ENCODE peak calls at places on chromosomes 11 and 22, in seven cellular contexts. Q is SJCRH30, K is IMR-90, M is aorta, V is uterus, Y is brain microvascular endothelial cell, I is trophoblast cell. O is an unnamed sample. For H3K27me3, the result is how much of the 10 kb centered on the place peaks cover.

GRCh38 chr11:3232956-3233355 is 739 bp upstream of the MRGPRE start:
- DNase-seq in Q (no peak), K (no peak), M (peak), V (no peak), Y (no peak), I (no peak), O (no peak)

GRCh38 chr11:88059326-88059725 is 115.9 kb downstream of the RAB38 start:
- DNase-seq in Q (no peak), K (no peak), M (no peak), V (no peak), Y (peak), I (no peak), O (no peak)

GRCh38 chr11:74312321-74312720 is 881 bp upstream of the P4HA3 start:
- DNase-seq in Q (no peak), K (no peak), M (no peak), V (no peak), Y (no peak), I (no peak), O (no peak)

GRCh38 chr11:16216831-16217230 is 139.5 kb downstream of the SOX6 start:
- DNase-seq in Q (no peak), K (no peak), M (no peak), V (no peak), Y (no peak), I (no peak), O (no peak)

GRCh38 chr11:111665779-111666178 is 63.5 kb downstream of the SIK2 start:
- DNase-seq in Q (peak), K (peak), M (no peak), V (no peak), Y (peak), I (peak), O (peak)

GRCh38 chr11:65430406-65431217 is 8.0 kb downstream of the NEAT1 start:
- DNase-seq in Q (no peak), K (peak), M (no peak), V (peak), Y (peak), I (no peak), O (no peak)

GRCh38 chr11:67558084-67558772 is 25.4 kb upstream of the GSTP1 start:
- DNase-seq in Q (no peak), K (no peak), M (peak), V (no peak), Y (peak), I (no peak), O (no peak)

GRCh38 chr11:76560219-76560618 is 110.3 kb downstream of the LRRC32 start:
- DNase-seq in Q (no peak), K (no peak), M (no peak), V (no peak), Y (no peak), I (no peak), O (no peak)

GRCh38 chr22:21949569-21949918 is 3.1 kb downstream of the PPM1F start:
- DNase-seq in Q (no peak), K (no peak), M (no peak), V (no peak), Y (no peak), I (no peak), O (no peak)

GRCh38 chr11:41047229-41047628 is 412.2 kb downstream of the LRRC4C start:
- DNase-seq in Q (no peak), K (no peak), M (no peak), V (no peak), Y (no peak), I (no peak), O (no peak)

GRCh38 chr22:29621761-29622526 is 18.5 kb downstream of the NF2 start:
- DNase-seq in Q (peak), K (peak), M (no peak), V (no peak), Y (peak), I (peak), O (no peak)

DNA sequence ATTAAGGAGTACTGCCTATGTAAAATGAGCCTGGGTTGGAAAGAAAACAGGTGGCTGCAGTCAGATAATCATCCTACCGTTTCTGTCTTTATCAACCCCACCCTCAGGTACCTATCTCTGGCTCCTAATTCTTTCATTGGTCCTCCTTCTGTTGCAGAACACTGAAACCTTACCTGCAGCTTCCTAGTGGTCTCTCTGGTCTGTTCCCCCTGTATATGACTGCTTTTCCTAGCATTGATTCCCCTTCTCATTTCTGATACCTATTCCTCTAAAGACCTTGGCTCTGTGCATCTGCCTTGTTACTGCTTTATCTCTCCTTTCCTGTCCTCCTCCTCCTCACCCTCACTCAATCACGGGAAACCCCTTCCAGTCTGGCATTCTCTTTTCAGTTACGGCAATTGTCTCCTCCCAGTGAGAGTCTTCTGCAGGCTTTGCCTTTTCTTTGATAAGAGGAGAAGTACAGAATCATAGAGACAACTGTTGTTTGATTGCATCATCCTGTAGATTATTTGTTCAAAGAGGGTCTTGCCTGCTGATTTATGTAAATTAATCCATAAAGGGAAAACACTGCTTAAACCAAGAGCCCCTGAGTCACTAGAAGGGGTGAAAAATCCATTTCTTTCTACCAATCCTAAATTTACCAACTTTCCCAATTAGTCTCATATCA is 301.2 kb downstream of the AASDHPPT start:
- DNase-seq in Q (no peak), K (no peak), M (no peak), V (no peak), Y (no peak), I (no peak), O (peak)
- H3K27me3 ChIP-seq in Q (under half), K (under half), M (under half), V (under half), Y (under half), I (under half), O (under half)

GRCh38 chr11:11774928-11775327 is 66.8 kb upstream of the USP47 start:
- DNase-seq in Q (no peak), K (no peak), M (no peak), V (no peak), Y (no peak), I (no peak), O (no peak)

GRCh38 chr11:11777897-11778296 is 63.9 kb upstream of the USP47 start:
- DNase-seq in Q (no peak), K (no peak), M (no peak), V (no peak), Y (no peak), I (no peak), O (no peak)

GRCh38 chr11:11772865-11773515 is 68.8 kb upstream of the USP47 start:
- DNase-seq in Q (no peak), K (no peak), M (no peak), V (no peak), Y (no peak), I (no peak), O (no peak)

GRCh38 chr11:11779975-11780374 is 61.8 kb upstream of the USP47 start:
- DNase-seq in Q (no peak), K (no peak), M (no peak), V (no peak), Y (no peak), I (no peak), O (no peak)

DNA sequence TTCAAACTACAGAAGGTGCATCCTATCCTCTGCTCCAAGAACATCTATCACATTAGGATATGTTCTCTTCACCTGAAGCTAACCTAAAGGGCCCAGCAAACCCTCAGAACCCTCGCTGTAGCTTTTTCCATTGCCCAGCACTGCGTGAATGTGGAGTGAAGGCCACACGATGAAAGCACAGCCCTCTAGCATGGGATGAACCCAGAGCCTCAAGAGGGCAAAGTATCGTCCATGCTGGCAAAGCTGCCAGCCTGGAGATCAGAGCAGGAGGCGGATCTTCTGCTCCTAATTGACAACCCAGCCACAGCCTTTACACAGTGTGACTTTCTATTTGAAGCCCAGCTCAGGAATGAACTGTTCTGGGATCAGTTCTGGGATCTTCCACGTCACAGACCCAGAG is 65.1 kb upstream of the USP47 start:
- DNase-seq in Q (no peak), K (no peak), M (no peak), V (no peak), Y (no peak), I (no peak), O (no peak)
- H3K27me3 ChIP-seq in Q (under half), K (half or more), M (under half), V (under half), Y (under half), I (under half), O (under half)

DNA sequence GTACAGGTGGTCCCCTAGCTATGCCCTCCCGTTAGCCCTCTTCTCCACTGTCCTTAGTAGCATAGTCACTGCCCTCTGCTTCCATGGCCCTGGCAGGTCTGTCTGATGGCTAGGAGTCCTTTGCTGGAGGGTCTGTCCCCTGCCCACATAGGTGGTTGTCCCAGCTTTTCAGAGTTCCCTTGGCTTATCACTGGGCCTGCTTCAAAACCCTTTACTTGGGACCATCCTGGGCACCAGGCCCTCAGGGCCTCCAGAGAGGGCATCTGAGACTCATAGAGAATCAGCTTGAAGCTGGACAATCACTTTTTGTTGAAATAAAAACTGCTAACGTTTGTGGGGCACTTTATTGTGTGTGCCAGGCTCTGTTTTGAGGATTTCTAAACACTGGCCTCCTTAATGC is 750 bp upstream of the KCNK4 start:
- DNase-seq in Q (no peak), K (no peak), M (no peak), V (no peak), Y (no peak), I (no peak), O (no peak)
- H3K27me3 ChIP-seq in Q (under half), K (half or more), M (under half), V (under half), Y (under half), I (under half), O (under half)

GRCh38 chr11:69062873-69063665 is 14.3 kb downstream of the TPCN2 start:
- DNase-seq in Q (no peak), K (no peak), M (no peak), V (no peak), Y (no peak), I (no peak), O (no peak)

GRCh38 chr11:69061713-69062053 is 13.0 kb downstream of the TPCN2 start:
- DNase-seq in Q (no peak), K (no peak), M (no peak), V (no peak), Y (no peak), I (no peak), O (no peak)

GRCh38 chr11:69063671-69064260 is 15.0 kb downstream of the TPCN2 start:
- DNase-seq in Q (no peak), K (no peak), M (no peak), V (no peak), Y (no peak), I (no peak), O (no peak)

GRCh38 chr11:69060806-69061712 is 12.3 kb downstream of the TPCN2 start:
- DNase-seq in Q (no peak), K (no peak), M (no peak), V (no peak), Y (no peak), I (no peak), O (no peak)

DNA sequence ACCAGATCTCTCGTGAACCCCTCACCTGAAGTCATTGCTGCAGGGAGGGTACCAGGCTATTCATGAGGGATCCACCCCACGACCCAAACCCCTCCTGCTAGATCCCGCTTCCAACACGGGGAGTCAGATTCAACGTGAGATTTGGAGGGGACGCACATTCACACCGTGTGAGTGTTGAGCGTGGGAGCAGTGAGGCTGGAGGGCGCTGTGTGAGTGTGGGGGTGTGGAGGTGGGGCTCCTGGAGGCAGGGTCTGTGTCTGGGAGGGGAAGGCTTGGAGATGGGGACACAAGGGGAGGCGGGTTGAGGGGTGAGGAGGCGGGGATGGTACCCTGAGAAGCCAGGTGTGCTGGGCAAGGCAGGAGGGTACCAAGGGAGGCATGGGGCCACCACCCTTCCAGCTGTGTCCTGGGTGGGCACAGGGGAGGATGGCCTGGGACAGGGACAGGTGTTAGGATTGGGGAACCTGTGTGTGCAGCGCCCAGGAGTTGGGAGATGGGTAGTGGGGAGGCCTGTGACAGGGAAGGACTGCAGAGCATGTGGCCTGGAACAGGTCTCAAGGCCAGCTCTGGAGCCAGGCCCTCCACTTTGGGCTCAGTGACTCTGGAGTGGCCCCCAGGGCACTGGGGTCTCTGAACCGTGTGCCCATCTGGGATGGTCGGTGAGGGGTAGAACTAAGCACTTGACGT is 13.6 kb downstream of the TPCN2 start:
- DNase-seq in Q (no peak), K (no peak), M (no peak), V (no peak), Y (no peak), I (no peak), O (no peak)
- H3K27me3 ChIP-seq in Q (under half), K (under half), M (under half), V (under half), Y (under half), I (under half), O (under half)

GRCh38 chr11:57649826-57650738 is at the start of gene YPEL4:
- DNase-seq in Q (peak), K (peak), M (no peak), V (peak), Y (peak), I (peak), O (peak)

GRCh38 chr11:57650739-57651090 is 1.0 kb upstream of the YPEL4 start:
- DNase-seq in Q (no peak), K (no peak), M (no peak), V (no peak), Y (no peak), I (peak), O (no peak)

GRCh38 chr11:57647368-57647767 is 2.3 kb downstream of the YPEL4 start:
- DNase-seq in Q (no peak), K (no peak), M (no peak), V (no peak), Y (no peak), I (no peak), O (no peak)

GRCh38 chr11:57647960-57648776 is 1.5 kb downstream of the YPEL4 start:
- DNase-seq in Q (peak), K (no peak), M (no peak), V (no peak), Y (no peak), I (no peak), O (no peak)

GRCh38 chr11:57648791-57649735 is 649 bp downstream of the YPEL4 start:
- DNase-seq in Q (peak), K (no peak), M (no peak), V (peak), Y (no peak), I (no peak), O (peak)
- H3K27me3 ChIP-seq in Q (under half), K (under half), M (under half), V (under half), Y (under half), I (under half), O (under half)

GRCh38 chr22:19766506-19767426 is 6.2 kb downstream of the TBX1 start:
- DNase-seq in Q (no peak), K (no peak), M (no peak), V (no peak), Y (peak), I (peak), O (peak)

GRCh38 chr22:19765477-19766234 is 5.1 kb downstream of the TBX1 start:
- DNase-seq in Q (no peak), K (no peak), M (no peak), V (no peak), Y (no peak), I (peak), O (peak)

GRCh38 chr22:19769393-19769715 is 8.8 kb downstream of the TBX1 start:
- DNase-seq in Q (no peak), K (no peak), M (no peak), V (no peak), Y (no peak), I (no peak), O (no peak)

GRCh38 chr22:19766235-19766505 is 5.6 kb downstream of the TBX1 start:
- DNase-seq in Q (no peak), K (no peak), M (no peak), V (no peak), Y (no peak), I (peak), O (no peak)

DNA sequence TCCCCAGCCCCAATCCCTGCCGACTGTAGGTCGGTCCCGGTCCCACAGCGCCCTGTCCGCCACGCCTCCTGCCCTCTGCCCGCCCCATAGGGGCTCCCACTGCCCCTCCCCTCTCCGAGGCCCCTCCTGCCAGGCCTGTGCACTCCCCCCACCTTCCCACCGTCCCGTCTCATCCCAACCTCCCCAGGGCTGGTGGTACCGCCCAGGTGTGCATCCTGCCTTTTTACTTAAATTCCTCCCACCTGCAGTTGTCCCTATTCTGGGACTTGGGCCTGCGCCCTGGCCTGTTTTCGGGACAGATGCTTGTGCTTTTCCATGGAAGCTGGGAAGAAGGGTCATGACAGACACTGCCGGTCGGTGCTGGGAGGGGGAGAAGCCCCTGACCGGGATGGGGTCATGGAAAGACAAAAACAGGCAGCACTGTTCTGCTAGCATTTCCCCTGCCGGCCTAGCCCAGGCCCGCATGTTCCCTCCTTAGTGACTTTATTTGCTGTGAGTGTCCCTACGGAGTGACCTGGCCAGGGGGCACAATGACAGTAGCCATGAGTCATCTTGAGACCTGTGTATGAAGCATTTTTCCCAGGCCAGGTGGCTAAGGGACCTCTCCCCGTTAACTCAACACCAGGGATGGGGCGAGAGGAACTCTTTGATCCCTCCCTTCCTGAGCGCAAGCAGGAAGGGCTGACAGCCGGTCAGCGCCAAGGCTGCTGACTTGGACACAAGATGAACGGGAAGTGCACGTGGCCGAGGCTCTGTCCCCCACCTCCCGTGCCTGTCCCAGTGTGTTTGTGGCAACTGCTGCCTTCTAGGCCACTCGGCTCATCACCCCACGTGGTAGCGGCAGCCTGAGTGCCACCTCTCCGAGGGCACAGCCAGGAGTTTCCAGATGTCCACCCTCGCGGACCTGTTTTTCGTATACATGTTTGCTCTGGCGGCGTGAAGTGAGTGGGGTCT is 7.1 kb downstream of the TBX1 start:
- DNase-seq in Q (no peak), K (no peak), M (no peak), V (peak), Y (no peak), I (peak), O (no peak)
- H3K27me3 ChIP-seq in Q (under half), K (half or more), M (under half), V (under half), Y (half or more), I (half or more), O (under half)

O was measured in DND-41.